ENCODE peak calls at places on chromosomes 16 and 17, in five cellular contexts. I, Q, N, X and H are unnamed samples.

GRCh38 chr17:57553525-57553924 is 191.6 kb downstream of the CCDC182 start:
- DNase-seq in X (no peak), N (no peak), I (no peak), Q (peak; percentile 59), H (no peak)

GRCh38 chr17:4897198-4897657 is 2.1 kb upstream of the C17orf107 start:
- DNase-seq in I (no peak), N (no peak), X (no peak), Q (no peak), H (no peak)

GRCh38 chr16:89924298-89924924 is 1.3 kb downstream of the TUBB3 start:
- DNase-seq in I (peak; percentile 51), N (peak; percentile 27), X (no peak), Q (peak; percentile 50), H (peak; percentile 55)

GRCh38 chr16:19765860-19766553 is 47.9 kb downstream of the IQCK start:
- DNase-seq in N (no peak), Q (no peak), I (no peak), X (no peak), H (no peak)

GRCh38 chr17:17757944-17758343 is 76.7 kb downstream of the RAI1 start:
- DNase-seq in X (no peak), N (no peak), I (peak; percentile 14), Q (no peak), H (no peak)

GRCh38 chr17:3845361-3845753 is 689 bp downstream of the NCBP3 start:
- DNase-seq in X (no peak), I (no peak), N (peak; percentile 24), Q (peak; percentile 14), H (no peak)

GRCh38 chr16:31200821-31201510 is 1.6 kb downstream of the PYCARD start:
- DNase-seq in I (peak; percentile 73), N (no peak), Q (peak; percentile 49), X (no peak), H (no peak)

GRCh38 chr17:74212262-74212912 is 984 bp upstream of the TTYH2 start:
- DNase-seq in Q (peak; percentile 4), N (peak; percentile 7), X (no peak), I (peak; percentile 36), H (no peak)

GRCh38 chr16:50675686-50676610 is 5.2 kb downstream of the SNX20 start:
- DNase-seq in N (no peak), X (no peak), I (no peak), Q (no peak), H (no peak)

GRCh38 chr16:4979164-4979563 is 21.0 kb downstream of the SEC14L5 start:
- DNase-seq in I (no peak), Q (no peak), X (no peak), N (no peak), H (no peak)

GRCh38 chr16:79767597-79768280 is 167.2 kb upstream of the MAF start:
- DNase-seq in Q (no peak), X (no peak), N (no peak), I (no peak), H (peak; percentile 40)

GRCh38 chr17:78875738-78876597 is 27.0 kb downstream of the CEP295NL start:
- DNase-seq in I (no peak), N (no peak), X (no peak), Q (peak; percentile 44), H (no peak)

GRCh38 chr16:88375236-88376052 is 7.3 kb upstream of the ZNF469 start:
- DNase-seq in N (no peak), Q (no peak), X (no peak), I (no peak), H (no peak)